ENCODE peak calls at places on chromosomes 3 and 15, in five cellular contexts. One of them, this sample, is unnamed.

GRCh38 chr15:70761046-70761445 is 2.3 kb downstream of the UACA start:
- DNase-seq in CD8-positive, alpha-beta memory T cell: no peak
- DNase-seq in fibroblast of lung: peak; percentile 28
- DNase-seq in cardiac muscle cell: no peak
- DNase-seq in Panc1: no peak
- DNase-seq in this sample: no peak

GRCh38 chr15:52078197-52078875 is 34.2 kb downstream of the BCL2L10 start:
- DNase-seq in Panc1: no peak
- DNase-seq in cardiac muscle cell: no peak
- DNase-seq in CD8-positive, alpha-beta memory T cell: no peak
- DNase-seq in fibroblast of lung: no peak
- DNase-seq in this sample: no peak

GRCh38 chr3:14235003-14235876 is 56.6 kb downstream of the LSM3 start:
- DNase-seq in CD8-positive, alpha-beta memory T cell: no peak
- DNase-seq in Panc1: no peak
- DNase-seq in fibroblast of lung: peak; percentile 53
- DNase-seq in cardiac muscle cell: no peak
- DNase-seq in this sample: no peak

GRCh38 chr3:78830466-78830865 is 937.3 kb downstream of the ROBO1 start:
- DNase-seq in CD8-positive, alpha-beta memory T cell: no peak
- DNase-seq in cardiac muscle cell: no peak
- DNase-seq in Panc1: no peak
- DNase-seq in fibroblast of lung: no peak
- DNase-seq in this sample: no peak

GRCh38 chr3:67113802-67114407 is 115.8 kb downstream of the KBTBD8 start:
- DNase-seq in cardiac muscle cell: peak; percentile 91
- DNase-seq in Panc1: peak; percentile 74
- DNase-seq in CD8-positive, alpha-beta memory T cell: peak; percentile 77
- DNase-seq in fibroblast of lung: peak; percentile 87
- DNase-seq in this sample: peak; percentile 60

GRCh38 chr3:59978979-59979378 is 929.2 kb upstream of the CFAP20DC start:
- DNase-seq in Panc1: no peak
- DNase-seq in CD8-positive, alpha-beta memory T cell: no peak
- DNase-seq in cardiac muscle cell: no peak
- DNase-seq in fibroblast of lung: no peak
- DNase-seq in this sample: no peak

GRCh38 chr3:52636673-52637072 is 49.0 kb downstream of the PBRM1 start:
- DNase-seq in CD8-positive, alpha-beta memory T cell: no peak
- DNase-seq in Panc1: no peak
- DNase-seq in cardiac muscle cell: no peak
- DNase-seq in fibroblast of lung: no peak
- DNase-seq in this sample: no peak

GRCh38 chr3:108554913-108555571 is 34.2 kb downstream of the CIP2A start:
- DNase-seq in Panc1: no peak
- DNase-seq in CD8-positive, alpha-beta memory T cell: no peak
- DNase-seq in fibroblast of lung: no peak
- DNase-seq in cardiac muscle cell: peak; percentile 47
- DNase-seq in this sample: no peak

GRCh38 chr3:69999191-70000027 is at the start of gene SAMMSON:
- DNase-seq in cardiac muscle cell: no peak
- DNase-seq in CD8-positive, alpha-beta memory T cell: no peak
- DNase-seq in Panc1: no peak
- DNase-seq in fibroblast of lung: peak; percentile 71
- DNase-seq in this sample: no peak

GRCh38 chr15:81809543-81809942 is 236.3 kb downstream of the MEX3B start:
- DNase-seq in Panc1: no peak
- DNase-seq in fibroblast of lung: peak; percentile 18
- DNase-seq in CD8-positive, alpha-beta memory T cell: no peak
- DNase-seq in cardiac muscle cell: peak; percentile 40
- DNase-seq in this sample: no peak

GRCh38 chr15:95024388-95024787 is 793.0 kb downstream of the MCTP2 start:
- DNase-seq in Panc1: no peak
- DNase-seq in fibroblast of lung: peak; percentile 63
- DNase-seq in cardiac muscle cell: peak; percentile 49
- DNase-seq in CD8-positive, alpha-beta memory T cell: no peak
- DNase-seq in this sample: no peak

GRCh38 chr3:172659246-172660002 is 51.4 kb downstream of the NCEH1 start:
- DNase-seq in CD8-positive, alpha-beta memory T cell: no peak
- DNase-seq in Panc1: peak; percentile 75
- DNase-seq in fibroblast of lung: no peak
- DNase-seq in cardiac muscle cell: no peak
- DNase-seq in this sample: no peak

GRCh38 chr3:149792485-149793270 is at the start of gene ANKUB1:
- DNase-seq in Panc1: no peak
- DNase-seq in CD8-positive, alpha-beta memory T cell: no peak
- DNase-seq in fibroblast of lung: no peak
- DNase-seq in cardiac muscle cell: no peak
- DNase-seq in this sample: no peak

GRCh38 chr15:90364251-90364650 is 12.2 kb downstream of the ZNF774 start:
- DNase-seq in fibroblast of lung: peak; percentile 32
- DNase-seq in CD8-positive, alpha-beta memory T cell: no peak
- DNase-seq in cardiac muscle cell: no peak
- DNase-seq in Panc1: no peak
- DNase-seq in this sample: no peak

GRCh38 chr3:58989173-58989572 is 60.7 kb downstream of the CFAP20DC start:
- DNase-seq in fibroblast of lung: peak; percentile 63
- DNase-seq in cardiac muscle cell: no peak
- DNase-seq in CD8-positive, alpha-beta memory T cell: no peak
- DNase-seq in Panc1: no peak
- DNase-seq in this sample: no peak

GRCh38 chr15:93929375-93930094 is 301.8 kb upstream of the MCTP2 start:
- DNase-seq in fibroblast of lung: peak; percentile 15
- DNase-seq in cardiac muscle cell: no peak
- DNase-seq in CD8-positive, alpha-beta memory T cell: no peak
- DNase-seq in Panc1: no peak
- DNase-seq in this sample: no peak

GRCh38 chr3:53201190-53201504 is 40.1 kb downstream of the PRKCD start:
- DNase-seq in cardiac muscle cell: no peak
- DNase-seq in Panc1: no peak
- DNase-seq in CD8-positive, alpha-beta memory T cell: no peak
- DNase-seq in fibroblast of lung: no peak
- DNase-seq in this sample: no peak

GRCh38 chr3:172646439-172647015 is 64.3 kb downstream of the NCEH1 start:
- DNase-seq in fibroblast of lung: peak; percentile 75
- DNase-seq in cardiac muscle cell: no peak
- DNase-seq in CD8-positive, alpha-beta memory T cell: no peak
- DNase-seq in Panc1: no peak
- DNase-seq in this sample: no peak

GRCh38 chr15:42143866-42144625 is 12.4 kb downstream of the PLA2G4F start:
- DNase-seq in CD8-positive, alpha-beta memory T cell: no peak
- DNase-seq in Panc1: no peak
- DNase-seq in cardiac muscle cell: no peak
- DNase-seq in fibroblast of lung: no peak
- DNase-seq in this sample: no peak

GRCh38 chr3:43958005-43958770 is 267.4 kb downstream of the ABHD5 start:
- DNase-seq in cardiac muscle cell: no peak
- DNase-seq in fibroblast of lung: no peak
- DNase-seq in CD8-positive, alpha-beta memory T cell: no peak
- DNase-seq in Panc1: no peak
- DNase-seq in this sample: no peak
- H3K4me1 ChIP-seq in cardiac muscle cell: peaks cover 17% of the 10 kb centered on the region
- H3K4me1 ChIP-seq in fibroblast of lung: peaks cover 4% of the 10 kb centered on the region
- H3K4me1 ChIP-seq in CD8-positive, alpha-beta memory T cell: no peaks in the 10 kb centered on the region
- H3K4me1 ChIP-seq in Panc1: no peaks in the 10 kb centered on the region
- H3K4me1 ChIP-seq in this sample: no peaks in the 10 kb centered on the region

DNA sequence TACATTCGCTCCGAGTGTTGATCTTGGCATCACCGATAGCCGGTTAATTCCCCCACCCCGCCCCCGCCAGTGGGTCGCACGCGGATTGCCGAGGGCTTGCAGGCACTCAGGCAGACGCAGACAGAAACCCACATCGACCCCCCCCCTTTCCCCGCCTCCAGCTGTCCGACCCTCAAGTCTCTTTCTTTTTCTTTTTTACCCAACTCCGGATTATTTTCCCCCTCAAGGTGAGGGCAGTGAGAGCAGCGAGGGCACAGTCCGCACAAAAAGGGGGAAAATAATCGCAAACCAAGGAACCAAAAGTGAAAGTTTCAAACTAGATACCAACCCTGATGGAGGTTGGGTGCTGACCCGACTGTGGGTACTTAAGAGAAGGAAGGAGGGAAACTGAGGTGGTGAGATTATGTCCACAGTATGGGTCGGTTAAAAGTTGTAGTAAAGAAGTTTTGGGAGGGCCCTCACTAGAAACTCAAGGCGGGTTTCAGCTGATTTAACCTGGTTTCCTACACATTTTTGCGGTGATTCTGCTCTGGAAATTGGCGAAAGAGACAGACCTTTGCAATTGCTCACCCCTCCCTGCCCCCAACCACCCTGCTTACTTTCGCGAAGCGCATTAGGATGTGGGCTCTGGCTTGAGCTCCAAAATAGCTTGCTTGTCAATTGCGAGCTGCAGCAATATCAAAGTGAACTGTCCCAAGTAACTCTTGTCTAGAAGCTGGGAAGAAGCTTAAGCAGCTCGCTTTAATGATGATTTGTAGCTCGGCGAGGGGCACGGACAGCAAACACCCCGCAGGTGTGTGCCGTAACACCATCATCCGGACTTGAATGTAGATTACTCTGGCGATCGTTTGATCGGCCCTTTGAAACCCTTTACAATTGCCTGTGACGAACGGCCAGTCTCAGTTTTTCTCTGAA is 15.7 kb downstream of the SOX2 start:
- DNase-seq in cardiac muscle cell: no peak
- DNase-seq in Panc1: no peak
- DNase-seq in CD8-positive, alpha-beta memory T cell: no peak
- DNase-seq in fibroblast of lung: no peak
- DNase-seq in this sample: no peak
- H3K4me1 ChIP-seq in cardiac muscle cell: no peaks in the 10 kb centered on the region
- H3K4me1 ChIP-seq in Panc1: no peaks in the 10 kb centered on the region
- H3K4me1 ChIP-seq in CD8-positive, alpha-beta memory T cell: peaks cover 5% of the 10 kb centered on the region
- H3K4me1 ChIP-seq in fibroblast of lung: no peaks in the 10 kb centered on the region
- H3K4me1 ChIP-seq in this sample: no peaks in the 10 kb centered on the region

DNA sequence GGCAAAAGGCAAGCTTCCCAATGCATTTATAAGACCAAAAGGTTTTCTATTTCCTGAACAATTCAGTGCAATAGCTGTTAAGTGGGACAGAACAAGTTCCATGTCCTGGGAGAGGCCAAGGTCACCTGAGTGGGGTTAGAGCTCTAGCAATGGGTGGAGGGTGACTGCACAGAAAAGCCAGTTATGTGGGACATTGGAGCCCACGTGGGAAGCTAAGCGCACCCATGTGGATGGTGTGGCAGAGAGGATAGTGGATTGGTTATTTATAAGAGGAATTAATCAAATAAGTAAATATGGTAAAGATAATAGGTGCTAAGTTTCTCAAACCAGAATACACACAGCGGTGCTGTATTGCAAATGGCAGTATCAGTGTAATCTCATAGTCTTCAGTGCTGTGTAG is 6.3 kb downstream of the NSMCE3 start:
- DNase-seq in cardiac muscle cell: no peak
- DNase-seq in Panc1: no peak
- DNase-seq in CD8-positive, alpha-beta memory T cell: no peak
- DNase-seq in fibroblast of lung: no peak
- DNase-seq in this sample: no peak
- H3K4me1 ChIP-seq in cardiac muscle cell: peaks cover 5% of the 10 kb centered on the region
- H3K4me1 ChIP-seq in Panc1: peaks cover 17% of the 10 kb centered on the region
- H3K4me1 ChIP-seq in CD8-positive, alpha-beta memory T cell: peaks cover 25% of the 10 kb centered on the region
- H3K4me1 ChIP-seq in fibroblast of lung: no peaks in the 10 kb centered on the region
- H3K4me1 ChIP-seq in this sample: peaks cover 11% of the 10 kb centered on the region

GRCh38 chr3:56795097-56795806 is 6.5 kb downstream of the ARHGEF3 start:
- DNase-seq in cardiac muscle cell: no peak
- DNase-seq in Panc1: no peak
- DNase-seq in CD8-positive, alpha-beta memory T cell: no peak
- DNase-seq in fibroblast of lung: peak; percentile 71
- DNase-seq in this sample: no peak
- H3K4me1 ChIP-seq in cardiac muscle cell: peaks cover 9% of the 10 kb centered on the region
- H3K4me1 ChIP-seq in Panc1: peaks cover 5% of the 10 kb centered on the region
- H3K4me1 ChIP-seq in CD8-positive, alpha-beta memory T cell: peaks cover 84% of the 10 kb centered on the region
- H3K4me1 ChIP-seq in fibroblast of lung: no peaks in the 10 kb centered on the region
- H3K4me1 ChIP-seq in this sample: peaks cover 9% of the 10 kb centered on the region

This sample was measured in thoracic aorta.